ENCODE peak calls at places on chromosomes 16 and 17, in seven cellular contexts. X is naive thymus-derived CD8-positive, alpha-beta T cell; B is HAP-1; I is HFFc6; Z is lower lobe of right lung; G is Ammon's horn; Q is H54. D is an unnamed sample.
A peak's percentile ranks its signal among the peaks of the same experiment; 100 is the strongest.

GRCh38 chr17:40309031-40309937 is at the start of gene RARA:
- DNase-seq in I (no peak), Z (peak; percentile 75), X (no peak), Q (no peak), B (peak; percentile 65), G (peak; percentile 80), D (peak; percentile 50)

GRCh38 chr17:67993153-67993997 is 2.9 kb downstream of the C17orf58 start:
- DNase-seq in X (peak; percentile 67), G (peak; percentile 88), I (peak; percentile 64), Q (peak; percentile 81), Z (peak; percentile 91), B (peak; percentile 84), D (peak; percentile 74)

GRCh38 chr17:81722184-81723120 is 10.4 kb downstream of the SLC25A10 start:
- DNase-seq in Q (peak; percentile 51), Z (peak; percentile 83), X (no peak), B (no peak), I (no peak), G (no peak), D (no peak)

GRCh38 chr16:85884808-85885463 is 14.0 kb upstream of the IRF8 start:
- DNase-seq in G (no peak), X (no peak), Q (no peak), I (no peak), B (no peak), Z (no peak), D (no peak)

GRCh38 chr16:58118801-58119508 is 10.2 kb downstream of the CFAP20 start:
- DNase-seq in Q (no peak), B (no peak), I (no peak), X (no peak), Z (no peak), G (no peak), D (no peak)

GRCh38 chr17:41494524-41494923 is 4.8 kb upstream of the KRT36 start:
- DNase-seq in B (no peak), Z (peak; percentile 8), I (peak; percentile 27), X (no peak), Q (peak; percentile 31), G (no peak), D (no peak)

GRCh38 chr16:19269098-19269497 is 16.4 kb upstream of the CLEC19A start:
- DNase-seq in Q (no peak), G (no peak), I (no peak), Z (no peak), X (no peak), B (no peak), D (no peak)

GRCh38 chr17:2025220-2025621 is at the start of gene RTN4RL1:
- DNase-seq in G (peak; percentile 82), I (no peak), Q (no peak), Z (peak; percentile 84), X (peak; percentile 62), B (peak; percentile 92), D (no peak)

GRCh38 chr17:51256101-51256500 is 3.7 kb downstream of the MBTD1 start:
- DNase-seq in G (no peak), X (no peak), I (no peak), Q (no peak), Z (no peak), B (no peak), D (no peak)

GRCh38 chr17:71430281-71430680 is 690.5 kb upstream of the SOX9 start:
- DNase-seq in G (no peak), Z (no peak), X (no peak), Q (no peak), I (no peak), B (no peak), D (no peak)

GRCh38 chr17:31900877-31901276 is 631 bp downstream of the UTP6 start:
- DNase-seq in B (no peak), Q (no peak), X (no peak), I (peak; percentile 24), G (no peak), Z (no peak), D (no peak)

GRCh38 chr16:64206877-64207276 is 915.0 kb downstream of the CDH11 start:
- DNase-seq in B (no peak), I (no peak), G (no peak), X (no peak), Q (no peak), Z (no peak), D (peak; percentile 34)

D was measured in NAMALWA.